ENCODE peak calls at places on chromosomes 1 and 21, in six cellular contexts. Q, A, K, T, S and R are unnamed samples.
A peak's percentile ranks its signal among the peaks of the same experiment; 100 is the strongest.

GRCh38 chr1:214640431-214641213 is 37.6 kb downstream of the CENPF start:
- DNase-seq in Q (no peak), A (no peak), S (no peak), T (no peak), K (no peak), R (no peak)

GRCh38 chr1:243977104-243977503 is 74.0 kb upstream of the ZBTB18 start:
- DNase-seq in K (no peak), A (no peak), Q (no peak), T (no peak), S (no peak), R (no peak)

GRCh38 chr1:243718893-243719292 is 131.2 kb downstream of the AKT3 start:
- DNase-seq in A (no peak), K (peak; percentile 41), T (no peak), S (no peak), Q (no peak), R (no peak)

GRCh38 chr1:233113713-233114028 is 163.3 kb downstream of the NTPCR start:
- DNase-seq in A (no peak), S (no peak), K (no peak), T (no peak), Q (no peak), R (no peak)

GRCh38 chr1:110436635-110437034 is 14.3 kb upstream of the PROK1 start:
- DNase-seq in A (no peak), Q (no peak), K (no peak), S (no peak), T (no peak), R (no peak)

GRCh38 chr1:232110281-232111090 is 483.9 kb downstream of the DISC1 start:
- DNase-seq in Q (no peak), K (peak; percentile 55), S (no peak), T (no peak), A (no peak), R (no peak)

GRCh38 chr21:43325968-43326367 is 101.0 kb downstream of the SIK1 start:
- DNase-seq in A (no peak), Q (no peak), K (no peak), S (no peak), T (no peak), R (peak; percentile 55)

GRCh38 chr1:63878914-63879313 is 105.1 kb downstream of the ROR1 start:
- DNase-seq in K (no peak), Q (no peak), S (no peak), A (no peak), T (no peak), R (no peak)

GRCh38 chr1:156692409-156692957 is 12.9 kb downstream of the CRABP2 start:
- DNase-seq in A (no peak), K (no peak), Q (peak; percentile 62), T (no peak), S (no peak), R (no peak)

GRCh38 chr1:245645406-245645805 is 490.6 kb downstream of the KIF26B start:
- DNase-seq in K (no peak), T (no peak), A (no peak), Q (no peak), S (no peak), R (no peak)

GRCh38 chr1:170351368-170351946 is 180.5 kb upstream of the GORAB start:
- DNase-seq in Q (no peak), A (no peak), K (no peak), T (no peak), S (no peak), R (no peak)

GRCh38 chr1:26276432-26276838 is 3.5 kb upstream of the SH3BGRL3 start:
- DNase-seq in K (no peak), Q (no peak), A (no peak), S (no peak), T (no peak), R (no peak)

GRCh38 chr1:63946866-63947491 is 173.2 kb downstream of the ROR1 start:
- DNase-seq in Q (peak; percentile 87), K (no peak), S (no peak), T (no peak), A (peak; percentile 44), R (peak; percentile 11)

GRCh38 chr1:219257751-219258150 is 84.1 kb downstream of the LYPLAL1 start:
- DNase-seq in A (no peak), S (no peak), Q (no peak), K (no peak), T (no peak), R (no peak)

GRCh38 chr1:115373305-115373704 is 35.3 kb upstream of the NGF start:
- DNase-seq in K (peak; percentile 34), Q (no peak), T (no peak), S (no peak), A (no peak), R (no peak)

GRCh38 chr1:185595835-185596667 is 138.1 kb upstream of the HMCN1 start:
- DNase-seq in T (peak; percentile 77), Q (peak; percentile 52), A (peak; percentile 26), S (peak; percentile 44), K (peak; percentile 6), R (peak; percentile 66)

GRCh38 chr1:223035724-223036478 is 107.1 kb downstream of the TLR5 start:
- DNase-seq in T (no peak), Q (no peak), S (no peak), A (no peak), K (no peak), R (no peak)

GRCh38 chr1:27615346-27616004 is 11.5 kb upstream of the AHDC1 start:
- DNase-seq in T (no peak), S (no peak), K (no peak), A (no peak), Q (no peak), R (no peak)

DNA sequence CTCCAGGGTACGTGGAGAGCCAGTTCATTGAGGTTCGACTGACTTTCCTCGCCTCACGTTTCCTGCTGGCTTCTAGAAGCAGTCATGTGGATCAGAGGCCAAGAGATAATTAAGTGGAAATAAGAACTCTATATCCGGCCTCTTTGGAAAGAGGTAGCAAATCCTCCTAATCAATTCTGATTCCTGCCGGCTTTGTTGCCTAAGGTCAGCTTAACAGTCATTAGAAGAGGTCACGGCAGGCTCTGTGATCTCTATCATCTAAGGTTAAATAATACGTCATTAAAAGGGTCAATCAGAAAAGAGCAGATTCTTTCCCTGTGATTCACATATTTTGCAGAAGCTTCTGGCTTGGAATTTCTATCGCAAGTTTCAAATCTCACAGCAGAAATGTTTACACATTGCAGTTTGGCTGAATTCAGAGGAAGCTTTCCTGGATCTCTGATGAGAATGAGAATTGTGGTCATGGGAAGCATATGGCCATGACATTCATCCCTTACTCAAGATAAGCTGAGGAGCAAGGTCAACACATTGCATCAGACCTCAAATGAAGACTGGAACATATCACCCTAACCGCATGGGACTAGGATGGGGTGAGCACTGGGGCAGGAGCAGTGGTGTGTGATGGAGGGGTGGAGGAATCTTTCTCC is 189.4 kb downstream of the PBX1 start:
- DNase-seq in Q (peak; percentile 43), A (peak; percentile 43), S (no peak), T (no peak), K (peak; percentile 92), R (no peak)
- H3K27ac ChIP-seq in Q (peak overlapping the region; percentile 73), A (peak overlapping the region; percentile 56), S (no peak overlapping the region), T (peak overlapping the region; percentile 42), K (peak overlapping the region; percentile 92), R (peak overlapping the region; percentile 52)

GRCh38 chr1:43522431-43522775 is 8.3 kb upstream of the PTPRF start:
- DNase-seq in T (no peak), A (no peak), Q (no peak), S (no peak), K (no peak), R (no peak)
- H3K27ac ChIP-seq in T (peak overlapping the region; percentile 42), A (no peak overlapping the region), Q (no peak overlapping the region), S (no peak overlapping the region), K (no peak overlapping the region), R (peak overlapping the region; percentile 44)

DNA sequence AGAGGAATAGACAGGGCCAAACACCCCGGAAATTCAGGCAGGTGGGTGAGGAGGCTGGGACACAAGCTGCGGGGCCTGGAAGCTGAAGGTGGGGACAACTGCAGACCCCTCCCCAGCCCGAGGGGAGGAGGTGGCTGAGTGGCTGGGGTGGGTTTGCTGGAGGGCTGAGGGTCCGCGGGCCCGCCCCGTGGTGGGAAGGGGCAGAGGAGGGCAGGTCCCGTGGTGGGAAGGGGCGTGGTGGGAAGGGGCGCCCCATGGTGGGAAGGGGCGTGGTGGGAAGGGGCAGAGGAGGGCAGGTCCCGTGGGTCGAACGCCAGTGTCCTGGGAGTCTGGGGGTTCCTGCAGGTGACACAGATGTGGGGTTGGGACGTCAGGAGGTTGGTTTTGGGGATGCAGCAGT is 24.3 kb upstream of the TTLL10 start:
- DNase-seq in Q (no peak), S (no peak), K (no peak), T (no peak), A (no peak), R (no peak)
- H3K27ac ChIP-seq in Q (no peak overlapping the region), S (no peak overlapping the region), K (no peak overlapping the region), T (peak overlapping the region; percentile 71), A (no peak overlapping the region), R (peak overlapping the region; percentile 80)

GRCh38 chr1:32337855-32338636 is 2.0 kb upstream of the MARCKSL1 start:
- DNase-seq in T (peak; percentile 64), A (peak; percentile 39), S (no peak), Q (peak; percentile 59), K (no peak), R (peak; percentile 56)

GRCh38 chr1:32336963-32337675 is 1.1 kb upstream of the MARCKSL1 start:
- DNase-seq in S (peak; percentile 53), T (no peak), Q (no peak), K (no peak), A (peak; percentile 38), R (peak; percentile 57)

GRCh38 chr1:32335619-32335950 is 448 bp downstream of the MARCKSL1 start:
- DNase-seq in T (no peak), K (no peak), S (no peak), Q (no peak), A (no peak), R (no peak)

GRCh38 chr1:32334864-32335618 is 992 bp downstream of the MARCKSL1 start:
- DNase-seq in Q (peak; percentile 66), K (no peak), A (peak; percentile 54), T (peak; percentile 54), S (peak; percentile 58), R (peak; percentile 65)

GRCh38 chr1:32335951-32336867 is at the start of gene MARCKSL1:
- DNase-seq in S (peak; percentile 78), A (peak; percentile 85), K (no peak), T (peak; percentile 85), Q (peak; percentile 85), R (peak; percentile 88)
- H3K27ac ChIP-seq in S (peak within 1 kb of the TSS; percentile 65), A (peak within 1 kb of the TSS; percentile 85), K (no peak within 1 kb of the TSS), T (peak within 1 kb of the TSS; percentile 56), Q (peak within 1 kb of the TSS; percentile 56), R (peak within 1 kb of the TSS; percentile 84)

GRCh38 chr1:14974361-14974760 is 179.2 kb upstream of the TMEM51 start:
- DNase-seq in Q (no peak), T (no peak), A (no peak), S (no peak), K (no peak), R (no peak)
- H3K27ac ChIP-seq in Q (no peak overlapping the region), T (no peak overlapping the region), A (no peak overlapping the region), S (no peak overlapping the region), K (no peak overlapping the region), R (no peak overlapping the region)

GRCh38 chr21:46264690-46265144 is 20.7 kb downstream of the MCM3AP start:
- DNase-seq in T (no peak), Q (no peak), A (no peak), K (no peak), S (no peak), R (no peak)
- H3K27ac ChIP-seq in T (no peak overlapping the region), Q (no peak overlapping the region), A (no peak overlapping the region), K (no peak overlapping the region), S (no peak overlapping the region), R (no peak overlapping the region)